ENCODE peak calls at places on chromosome 19, in five cellular contexts. T is fibroblast of mammary gland, P is PC-3, M is fibroblast of pulmonary artery, Y is WTC11. O is an unnamed sample.

GRCh38 chr19:7394728-7395359 is 46.1 kb downstream of the ARHGEF18 start:
- DNase-seq in M (peak), T (peak), P (peak), Y (peak), O (peak)

GRCh38 chr19:50820086-50820485 is 3.5 kb downstream of the KLK1 start:
- DNase-seq in T (no peak), M (no peak), Y (no peak), P (no peak), O (peak)

GRCh38 chr19:49676136-49676689 is 858 bp upstream of the PRMT1 start:
- DNase-seq in P (peak), M (peak), T (peak), Y (peak), O (peak)

GRCh38 chr19:10335149-10336053 is 2.1 kb upstream of the RAVER1 start:
- DNase-seq in M (no peak), P (no peak), T (no peak), Y (peak), O (no peak)

GRCh38 chr19:18021121-18021755 is 13.3 kb downstream of the ARRDC2 start:
- DNase-seq in Y (no peak), M (peak), T (peak), P (peak), O (peak)

GRCh38 chr19:31470952-31471351 is 121.7 kb upstream of the TSHZ3 start:
- DNase-seq in T (no peak), P (no peak), M (no peak), Y (no peak), O (no peak)

GRCh38 chr19:22783651-22784050 is 300 bp downstream of the ZNF99 start:
- DNase-seq in T (no peak), Y (no peak), P (no peak), M (no peak), O (no peak)

GRCh38 chr19:7480975-7481265 is 7.9 kb downstream of the PEX11G start:
- DNase-seq in Y (no peak), T (no peak), P (no peak), M (no peak), O (no peak)

GRCh38 chr19:45767881-45768643 is 990 bp downstream of the SIX5 start:
- DNase-seq in Y (peak), M (peak), P (peak), T (peak), O (peak)

GRCh38 chr19:28290963-28291657 is 921.8 kb downstream of the UQCRFS1 start:
- DNase-seq in T (no peak), P (no peak), M (no peak), Y (peak), O (no peak)

GRCh38 chr19:6464070-6464873 is at the start of gene CRB3:
- DNase-seq in Y (peak), P (peak), M (no peak), T (no peak), O (no peak)

DNA sequence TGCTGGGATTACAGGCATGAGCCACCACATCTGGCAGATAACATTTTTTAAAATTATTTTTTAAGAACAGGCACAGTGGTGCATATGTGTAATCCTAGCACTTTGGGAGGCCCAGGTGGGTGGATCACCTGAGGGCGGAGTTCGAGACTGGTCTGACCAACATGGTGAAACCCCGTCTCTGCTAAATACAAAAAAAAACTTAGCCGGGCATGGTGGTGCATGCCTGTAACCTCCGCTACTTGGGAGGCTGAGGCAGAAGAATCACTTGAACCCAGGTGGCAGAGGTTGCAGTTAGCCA is 631 bp upstream of the PALM3 start:
- DNase-seq in Y (no peak), M (no peak), P (no peak), T (no peak), O (no peak)
- TF ChIP-seq CTCF in Y (no peak), M (no peak), P (no peak), T (no peak), O (no peak)

DNA sequence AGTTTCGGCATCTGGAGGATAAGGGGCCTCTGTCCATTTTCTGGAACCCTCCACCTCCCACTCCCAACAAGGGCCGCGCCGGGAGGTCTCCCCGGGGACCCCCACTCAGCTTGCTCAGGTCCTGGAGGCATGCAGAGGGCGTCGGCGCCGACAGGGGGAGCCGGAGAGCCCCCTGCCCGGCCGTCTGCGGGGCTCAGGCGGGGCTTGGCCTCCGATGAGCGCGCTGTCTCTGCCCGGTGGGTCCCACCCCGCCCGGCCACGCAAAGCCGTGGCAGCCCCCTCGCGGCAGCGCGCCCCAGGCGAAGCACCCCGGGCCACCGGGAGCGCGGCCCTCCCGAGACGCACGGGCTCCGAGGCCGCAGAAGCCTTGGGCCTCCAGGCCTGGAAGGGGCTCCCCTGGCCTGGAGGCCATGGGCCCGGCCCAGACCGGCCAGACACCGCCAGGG is 149.7 kb upstream of the ZNF536 start:
- DNase-seq in P (no peak), M (no peak), Y (peak), T (no peak), O (peak)
- TF ChIP-seq CTCF in P (peak), M (peak), Y (peak), T (no peak), O (peak)

GRCh38 chr19:4342421-4343055 is 824 bp upstream of the MPND start:
- DNase-seq in Y (peak), P (peak), T (peak), M (peak), O (peak)

GRCh38 chr19:4347521-4347920 is 4.2 kb downstream of the MPND start:
- DNase-seq in M (no peak), P (no peak), T (no peak), Y (no peak), O (no peak)

GRCh38 chr19:4345656-4346383 is 2.5 kb downstream of the MPND start:
- DNase-seq in P (no peak), M (no peak), Y (no peak), T (no peak), O (no peak)

GRCh38 chr19:4343845-4344713 is 717 bp downstream of the MPND start:
- DNase-seq in T (no peak), Y (no peak), M (no peak), P (no peak), O (peak)

DNA sequence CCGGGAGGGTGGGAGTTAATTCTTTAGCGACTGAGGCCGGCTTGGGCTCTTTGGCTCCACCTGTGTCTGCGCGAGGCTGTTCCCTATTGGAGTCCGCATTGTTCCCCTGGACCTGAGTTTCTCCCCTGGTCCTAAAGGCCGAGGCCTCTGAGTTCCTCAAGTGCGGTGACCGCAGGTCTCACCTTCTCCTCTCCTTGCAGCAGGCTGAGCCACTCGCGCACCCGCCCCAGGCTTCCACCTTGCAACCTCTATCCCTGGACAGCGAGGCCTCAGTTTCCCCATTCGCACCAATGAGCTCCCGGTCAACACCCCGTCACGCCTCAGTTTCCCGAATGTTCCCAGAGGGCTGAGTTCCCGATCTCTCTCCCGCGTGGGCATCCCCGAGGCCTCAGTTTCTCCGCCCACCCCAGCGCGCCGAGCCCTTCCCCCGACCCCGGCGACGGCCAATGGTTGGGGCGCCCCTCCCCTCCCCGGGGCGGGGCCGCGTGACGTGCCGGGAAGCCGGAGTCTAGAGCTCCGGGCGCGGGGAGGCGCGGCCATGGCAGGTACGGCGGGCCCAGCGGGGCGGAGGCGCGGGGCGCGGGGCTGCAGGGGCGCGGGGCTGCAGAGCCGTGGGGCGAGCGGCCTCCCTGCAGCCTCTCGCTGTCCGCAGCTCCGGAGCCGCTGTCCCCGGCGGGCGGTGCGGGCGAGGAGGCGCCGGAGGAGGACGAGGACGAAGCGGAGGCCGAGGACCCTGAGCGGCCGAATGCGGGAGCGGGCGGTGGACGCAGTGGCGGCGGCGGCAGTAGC is at the start of gene MPND:
- DNase-seq in T (peak), M (peak), Y (peak), P (peak), O (peak)
- TF ChIP-seq CTCF in T (peak), M (peak), Y (no peak), P (no peak), O (peak)

GRCh38 chr19:34482380-34483250 is 1.1 kb downstream of the WTIP start:
- DNase-seq in M (peak), T (peak), P (no peak), Y (peak), O (peak)
- TF ChIP-seq CTCF in M (no peak), T (no peak), P (no peak), Y (no peak), O (no peak)

GRCh38 chr19:41821003-41821735 is 23.3 kb downstream of the LYPD4 start:
- DNase-seq in Y (peak), M (peak), T (peak), P (peak), O (peak)
- TF ChIP-seq CTCF in Y (peak), M (peak), T (peak), P (peak), O (peak)

DNA sequence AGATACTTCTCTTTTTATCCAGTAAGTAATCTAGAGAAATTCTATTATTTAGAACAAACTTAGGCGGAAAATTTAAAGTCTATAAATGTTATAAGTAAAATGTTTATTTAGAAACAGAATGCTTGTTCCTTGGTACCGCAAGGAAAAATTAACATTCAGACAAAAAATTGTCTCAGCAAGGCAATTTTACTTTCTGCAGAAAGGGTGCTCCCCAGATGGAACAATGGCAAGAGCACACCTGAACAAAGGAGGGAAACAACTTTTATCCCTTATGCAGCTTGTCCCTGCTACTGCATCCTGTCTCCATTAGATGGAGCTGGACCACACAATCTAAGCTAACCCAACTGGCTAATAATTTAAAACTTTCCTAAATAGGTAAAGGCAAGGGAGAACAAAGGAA is 6.5 kb upstream of the ZNF708 start:
- DNase-seq in P (no peak), Y (no peak), M (no peak), T (no peak), O (no peak)
- TF ChIP-seq CTCF in P (no peak), Y (no peak), M (no peak), T (peak), O (peak)

GRCh38 chr19:30376272-30376671 is 4.1 kb downstream of the ZNF536 start:
- DNase-seq in P (no peak), Y (peak), T (no peak), M (no peak), O (no peak)
- TF ChIP-seq CTCF in P (no peak), Y (no peak), T (no peak), M (no peak), O (no peak)

O was measured in GM13977.